ENCODE peak calls at places on chromosomes 16 and 17, in nine cellular contexts. C is OCI-LY7, E is neural progenitor cell, J is GM23248, Z is hepatocyte, G is HCT116, N is SK-N-SH, I is GM23338, A is MM.1S. L is an unnamed sample.

GRCh38 chr17:38912221-38912813 is 13.1 kb upstream of the LASP1NB start:
- DNase-seq in I (no peak), N (peak), A (no peak), Z (peak), G (no peak), J (no peak), C (no peak), E (no peak), L (no peak)

GRCh38 chr17:37731056-37731455 is 13.8 kb downstream of the HNF1B start:
- DNase-seq in I (no peak), J (no peak), Z (no peak), E (no peak), A (no peak), N (no peak), G (no peak), C (no peak), L (no peak)

GRCh38 chr16:74480150-74481029 is 59.1 kb upstream of the CLEC18B start:
- DNase-seq in C (no peak), A (no peak), Z (peak), J (peak), E (peak), N (no peak), I (no peak), G (peak), L (peak)

GRCh38 chr17:3907483-3908216 is 8.6 kb downstream of the P2RX1 start:
- DNase-seq in J (no peak), N (no peak), G (no peak), Z (no peak), E (peak), C (no peak), I (no peak), A (no peak), L (no peak)

GRCh38 chr16:79751785-79752184 is 151.2 kb upstream of the MAF start:
- DNase-seq in G (no peak), J (peak), C (no peak), E (no peak), I (no peak), N (no peak), Z (no peak), A (no peak), L (no peak)

GRCh38 chr17:68197091-68197996 is 50.5 kb upstream of the AMZ2 start:
- DNase-seq in J (no peak), Z (peak), I (peak), N (peak), G (no peak), A (no peak), E (peak), C (no peak), L (peak)

GRCh38 chr17:20156196-20157077 is 147.3 kb downstream of the SPECC1 start:
- DNase-seq in A (peak), J (peak), I (peak), G (peak), C (peak), E (peak), Z (peak), N (peak), L (peak)

GRCh38 chr16:12010388-12011251 is 34.1 kb downstream of the SNX29 start:
- DNase-seq in Z (no peak), G (no peak), J (peak), C (peak), E (no peak), A (peak), N (no peak), I (no peak), L (no peak)

GRCh38 chr17:61409301-61410099 is 9.9 kb downstream of the TBX2 start:
- DNase-seq in J (peak), G (peak), A (peak), N (peak), E (peak), Z (peak), I (peak), C (no peak), L (peak)

GRCh38 chr17:31390748-31391495 is 553 bp upstream of the RAB11FIP4 start:
- DNase-seq in C (no peak), N (no peak), G (no peak), E (peak), J (peak), A (no peak), I (peak), Z (no peak), L (no peak)

GRCh38 chr17:71208111-71208704 is 912.6 kb upstream of the SOX9 start:
- DNase-seq in J (peak), N (no peak), G (no peak), A (no peak), I (no peak), Z (no peak), C (no peak), E (no peak), L (peak)

GRCh38 chr16:31477220-31478216 is 5.4 kb upstream of the SLC5A2 start:
- DNase-seq in C (no peak), N (no peak), J (no peak), Z (peak), G (no peak), I (peak), E (peak), A (peak), L (no peak)

GRCh38 chr17:27550291-27550930 is 80.6 kb upstream of the LGALS9 start:
- DNase-seq in I (no peak), G (no peak), N (no peak), A (no peak), C (no peak), E (no peak), J (no peak), Z (no peak), L (no peak)

GRCh38 chr17:45260204-45260783 is 1.6 kb downstream of the SPATA32 start:
- DNase-seq in Z (no peak), J (peak), G (no peak), C (no peak), N (no peak), E (no peak), I (no peak), A (no peak), L (no peak)

GRCh38 chr17:54901230-54901847 is 687 bp downstream of the TOM1L1 start:
- DNase-seq in A (no peak), I (peak), C (no peak), G (peak), N (peak), E (no peak), J (peak), Z (peak), L (peak)

GRCh38 chr17:16515933-16516332 is 23.9 kb upstream of the LRRC75A start:
- DNase-seq in J (no peak), I (no peak), A (peak), N (no peak), C (no peak), E (no peak), G (no peak), Z (no peak), L (no peak)

GRCh38 chr17:63222655-63223054 is 223.5 kb downstream of the CYB561 start:
- DNase-seq in I (peak), G (peak), E (no peak), J (peak), N (no peak), Z (no peak), A (peak), C (no peak), L (no peak)

GRCh38 chr17:30840775-30841174 is 9.0 kb downstream of the ATAD5 start:
- DNase-seq in N (no peak), I (no peak), J (no peak), A (no peak), C (no peak), Z (no peak), E (no peak), G (no peak), L (no peak)

GRCh38 chr17:47304191-47304590 is 19.6 kb upstream of the EFCAB13 start:
- DNase-seq in E (no peak), I (no peak), A (no peak), N (no peak), Z (no peak), G (no peak), J (peak), C (no peak), L (no peak)

GRCh38 chr17:59751955-59752413 is 44.5 kb downstream of the VMP1 start:
- DNase-seq in Z (no peak), C (no peak), J (peak), N (no peak), A (no peak), I (no peak), G (no peak), E (no peak), L (no peak)

GRCh38 chr17:21287703-21288449 is 3.4 kb downstream of the MAP2K3 start:
- DNase-seq in E (no peak), J (peak), C (peak), I (no peak), A (peak), Z (peak), N (peak), G (peak), L (peak)

GRCh38 chr17:21286771-21287702 is 2.5 kb downstream of the MAP2K3 start:
- DNase-seq in N (no peak), A (peak), J (no peak), C (peak), G (peak), E (no peak), I (no peak), Z (no peak), L (peak)

GRCh38 chr17:21285164-21286065 is 904 bp downstream of the MAP2K3 start:
- DNase-seq in I (no peak), E (peak), Z (peak), J (peak), N (peak), A (no peak), G (no peak), C (peak), L (peak)

GRCh38 chr17:21284319-21285163 is at the start of gene MAP2K3:
- DNase-seq in Z (peak), J (peak), E (peak), A (peak), I (peak), G (peak), C (peak), N (peak), L (peak)

GRCh38 chr17:21286066-21286770 is 1.7 kb downstream of the MAP2K3 start:
- DNase-seq in A (no peak), J (peak), C (peak), Z (peak), G (peak), N (peak), E (peak), I (no peak), L (peak)
- TF ChIP-seq EZH2phosphoT487 in A (no peak), J (no peak), C (no peak), Z (no peak), G (no peak), N (no peak), E (no peak), I (no peak), L (no peak)

GRCh38 chr16:58280846-58281301 is 14.0 kb downstream of the PRSS54 start:
- DNase-seq in A (no peak), N (no peak), C (no peak), E (no peak), I (peak), Z (no peak), J (peak), G (no peak), L (peak)
- H2AFZ ChIP-seq in A (no peak), N (no peak), C (no peak), E (no peak), I (no peak), Z (no peak), J (no peak), G (no peak), L (no peak)

DNA sequence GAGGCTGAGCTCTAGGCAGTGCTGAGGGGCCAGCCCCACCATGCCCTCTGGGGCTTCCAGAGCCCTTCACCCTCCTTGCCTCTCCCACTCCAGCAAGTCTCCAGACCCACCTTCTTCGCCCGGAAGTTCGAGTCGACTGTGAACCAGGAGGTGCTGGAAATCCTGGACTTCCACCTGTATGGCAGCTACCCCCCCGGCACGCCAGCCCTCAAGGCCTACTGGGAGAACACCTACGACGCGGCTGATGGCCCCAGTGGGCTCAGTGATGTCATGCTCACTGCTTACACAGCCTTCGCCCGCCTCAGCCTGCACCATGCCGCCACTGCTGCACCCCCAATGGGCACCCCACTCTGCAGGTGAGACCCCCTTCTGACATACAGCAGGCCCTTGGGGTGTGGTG is 10.5 kb downstream of the XYLT2 start:
- DNase-seq in J (no peak), Z (no peak), A (no peak), I (no peak), E (no peak), G (no peak), C (no peak), N (no peak), L (no peak)
- TF ChIP-seq EZH2phosphoT487 in J (no peak), Z (no peak), A (no peak), I (no peak), E (no peak), G (no peak), C (no peak), N (no peak), L (no peak)

GRCh38 chr17:53630115-53630514 is 192.6 kb upstream of the KIF2B start:
- DNase-seq in A (no peak), Z (no peak), E (peak), C (no peak), J (no peak), G (no peak), I (peak), N (no peak), L (no peak)
- H2AFZ ChIP-seq in A (no peak), Z (no peak), E (peak), C (no peak), J (peak), G (no peak), I (peak), N (no peak), L (no peak)

GRCh38 chr17:66564992-66565465 is 262.6 kb downstream of the PRKCA start:
- DNase-seq in N (no peak), J (peak), G (no peak), I (peak), C (no peak), A (no peak), Z (no peak), E (peak), L (peak)
- TF ChIP-seq EZH2phosphoT487 in N (no peak), J (no peak), G (no peak), I (no peak), C (no peak), A (no peak), Z (no peak), E (no peak), L (no peak)

GRCh38 chr17:57269598-57270255 is 13.4 kb downstream of the MSI2 start:
- DNase-seq in E (no peak), G (no peak), Z (no peak), A (no peak), J (no peak), I (no peak), N (no peak), C (no peak), L (no peak)
- H2AFZ ChIP-seq in E (no peak), G (no peak), Z (no peak), A (no peak), J (no peak), I (no peak), N (no peak), C (no peak), L (no peak)

DNA sequence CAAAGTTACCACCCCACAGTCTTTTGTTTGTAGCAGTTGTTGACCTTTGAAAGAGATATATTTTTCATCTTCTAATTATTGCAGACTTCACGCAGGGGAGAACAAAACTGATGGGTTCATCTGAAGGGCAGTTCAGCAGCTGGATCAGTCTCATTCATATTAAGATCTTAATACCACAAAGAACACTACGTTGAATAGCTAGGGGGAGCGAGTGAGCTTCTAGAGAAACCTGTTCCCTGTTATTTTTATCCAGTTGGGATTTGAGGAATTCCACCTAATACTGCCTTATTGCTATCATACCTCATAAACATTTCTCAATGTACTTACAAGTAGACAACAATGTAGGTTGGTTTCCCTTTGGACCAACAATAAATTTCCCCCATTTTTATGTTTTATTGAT is 306.1 kb upstream of the KIF2B start:
- DNase-seq in E (peak), J (peak), G (no peak), I (peak), C (no peak), N (no peak), Z (peak), A (no peak), L (peak)
- TF ChIP-seq EZH2phosphoT487 in E (no peak), J (no peak), G (no peak), I (no peak), C (no peak), N (no peak), Z (no peak), A (no peak), L (no peak)

DNA sequence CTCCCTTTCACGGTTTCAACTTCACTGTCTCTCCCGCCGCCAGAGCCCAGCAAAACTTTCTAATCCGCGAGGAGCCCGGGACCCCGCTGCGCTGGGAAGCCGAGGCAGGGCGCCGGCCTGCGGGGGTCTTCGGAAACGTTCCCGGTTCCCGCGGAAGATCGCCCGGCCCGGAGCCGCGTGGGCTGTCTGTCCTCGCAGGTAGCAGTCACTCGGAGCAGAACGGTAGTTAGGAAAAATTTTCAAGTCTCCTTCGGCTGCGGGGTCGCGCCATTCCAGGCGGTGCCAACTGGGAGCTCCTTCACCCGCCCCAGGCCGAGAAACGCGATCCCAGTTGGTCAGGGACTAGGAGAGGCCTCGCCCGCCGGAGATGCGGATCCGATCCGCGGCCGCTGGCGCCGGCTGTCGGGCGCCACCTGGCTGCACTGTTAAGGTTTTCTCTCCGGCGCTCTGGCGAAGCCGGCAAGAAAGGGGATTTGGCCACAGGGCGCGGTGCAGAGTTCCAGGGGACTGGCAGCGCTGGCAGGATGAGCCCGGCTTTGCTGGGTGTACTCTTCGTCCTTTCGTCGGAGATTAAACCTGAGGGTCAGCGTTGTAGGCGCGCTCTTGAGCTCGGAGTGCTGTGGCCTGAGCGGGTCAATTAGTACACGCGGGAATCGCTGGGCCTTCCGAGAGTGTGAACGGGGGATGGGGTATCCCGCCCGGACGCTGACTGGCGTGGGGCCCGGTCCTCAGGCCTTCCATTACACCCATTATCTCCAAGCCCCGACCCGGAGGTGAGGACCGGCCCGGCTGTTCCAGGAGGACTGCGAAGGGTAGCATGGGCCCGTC is 135.4 kb downstream of the KCNJ12 start:
- DNase-seq in E (peak), N (peak), I (peak), Z (peak), A (peak), J (peak), C (peak), G (peak), L (peak)
- H2AFZ ChIP-seq in E (peak), N (peak), I (peak), Z (peak), A (peak), J (peak), C (no peak), G (peak), L (peak)

DNA sequence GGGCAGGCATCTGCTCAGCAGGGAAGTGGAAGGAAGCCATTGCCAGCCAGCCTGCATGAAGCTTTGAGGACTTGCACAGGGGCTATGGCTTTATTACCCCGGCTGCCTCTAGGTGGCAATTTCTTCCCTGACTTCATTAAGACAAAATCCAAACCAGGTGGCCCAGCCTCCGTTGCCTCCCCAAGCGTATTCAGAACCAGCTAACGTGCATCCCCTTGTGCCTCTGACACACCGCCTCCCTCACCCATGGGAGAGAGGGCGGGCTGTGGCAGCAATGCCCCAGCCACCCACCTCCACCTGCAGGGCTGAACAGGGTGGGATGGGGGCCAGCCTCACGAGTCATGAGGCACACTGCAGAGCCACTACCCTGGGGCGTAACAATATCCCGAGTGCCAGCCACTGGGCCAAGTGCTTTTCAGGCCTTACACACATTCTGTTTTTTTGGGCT is 6.8 kb downstream of the KIFC3 start:
- DNase-seq in I (peak), N (peak), G (peak), C (peak), J (peak), A (peak), Z (peak), E (peak), L (peak)
- TF ChIP-seq EZH2phosphoT487 in I (no peak), N (no peak), G (no peak), C (no peak), J (no peak), A (no peak), Z (no peak), E (no peak), L (no peak)

L was measured in PC-3.